ENCODE peak calls at places on chromosomes 12 and 14, in ten cellular contexts. C is AG10803, W is AG09319, Z is suprapubic skin, V is HCT116, N is fibroblast of lung, U is GM12864, G is AG09309, H is K562, R is neural progenitor cell. A is an unnamed sample.

GRCh38 chr14:24437020-24437735 is 5.4 kb downstream of the SDR39U1 start:
- DNase-seq in R (no peak), U (no peak), H (no peak), G (no peak), W (no peak), Z (no peak), C (no peak), V (no peak), N (no peak), A (no peak)

GRCh38 chr14:80522936-80523335 is 311.6 kb upstream of the DIO2 start:
- DNase-seq in U (no peak), G (no peak), C (peak; percentile 65), N (no peak), W (no peak), H (no peak), Z (no peak), R (no peak), V (no peak), A (no peak)

GRCh38 chr12:124188561-124189405 is 106.1 kb upstream of the RFLNA start:
- DNase-seq in W (no peak), C (peak; percentile 31), R (no peak), N (peak; percentile 37), H (no peak), U (no peak), V (no peak), Z (no peak), G (no peak), A (no peak)

GRCh38 chr14:94145902-94146527 is 16.6 kb upstream of the IFI27L2 start:
- DNase-seq in C (no peak), Z (no peak), V (no peak), R (no peak), U (no peak), H (no peak), W (no peak), G (no peak), N (no peak), A (no peak)

GRCh38 chr14:75295061-75295461 is 16.4 kb downstream of the FOS start:
- DNase-seq in Z (peak; percentile 90), N (peak; percentile 82), H (peak; percentile 65), U (no peak), G (no peak), V (no peak), C (peak; percentile 90), W (peak; percentile 71), R (peak; percentile 74), A (peak; percentile 88)

GRCh38 chr14:29444216-29444615 is 483.4 kb downstream of the PRKD1 start:
- DNase-seq in H (no peak), W (no peak), N (peak; percentile 19), Z (no peak), U (no peak), R (no peak), C (no peak), G (no peak), V (no peak), A (no peak)

GRCh38 chr12:68793436-68793835 is 14.5 kb upstream of the MDM2 start:
- DNase-seq in R (no peak), H (no peak), U (no peak), W (no peak), N (no peak), C (no peak), V (no peak), G (no peak), Z (no peak), A (no peak)

GRCh38 chr14:61453103-61453767 is 131.9 kb downstream of the PRKCH start:
- DNase-seq in W (no peak), G (no peak), R (no peak), C (no peak), Z (no peak), N (no peak), U (no peak), V (no peak), H (no peak), A (no peak)

GRCh38 chr12:28145211-28145610 is 45.0 kb upstream of the CCDC91 start:
- DNase-seq in U (no peak), H (no peak), Z (no peak), R (no peak), W (no peak), G (no peak), V (no peak), N (no peak), C (no peak), A (no peak)

GRCh38 chr14:94050231-94050880 is 24.2 kb downstream of the OTUB2 start:
- DNase-seq in H (no peak), V (no peak), Z (peak; percentile 45), W (no peak), U (no peak), G (no peak), R (no peak), C (no peak), N (no peak), A (no peak)

GRCh38 chr12:122166422-122167327 is 7.3 kb downstream of the IL31 start:
- DNase-seq in H (no peak), N (no peak), G (no peak), V (no peak), C (no peak), Z (no peak), U (peak; percentile 12), R (no peak), W (no peak), A (no peak)

GRCh38 chr14:91143862-91144261 is 30.0 kb downstream of the DGLUCY start:
- DNase-seq in V (no peak), N (no peak), R (no peak), Z (no peak), C (no peak), U (no peak), W (no peak), H (no peak), G (no peak), A (no peak)

GRCh38 chr14:91138511-91139359 is 24.9 kb downstream of the DGLUCY start:
- DNase-seq in R (peak; percentile 31), U (peak; percentile 33), Z (no peak), V (no peak), C (peak; percentile 24), H (peak; percentile 40), W (no peak), N (no peak), G (no peak), A (no peak)

GRCh38 chr14:91142214-91142668 is 28.4 kb downstream of the DGLUCY start:
- DNase-seq in Z (no peak), H (no peak), C (no peak), G (no peak), W (no peak), U (peak; percentile 72), R (no peak), V (no peak), N (no peak), A (no peak)

GRCh38 chr14:91139776-91140175 is 25.9 kb downstream of the DGLUCY start:
- DNase-seq in V (no peak), G (no peak), R (no peak), Z (no peak), H (no peak), N (no peak), U (no peak), W (no peak), C (no peak), A (no peak)

GRCh38 chr14:91140672-91141071 is 26.8 kb downstream of the DGLUCY start:
- DNase-seq in V (peak; percentile 41), W (no peak), G (no peak), H (peak; percentile 24), C (no peak), N (peak; percentile 17), R (peak; percentile 69), U (no peak), Z (no peak), A (no peak)
- TF ChIP-seq CTCF in V (peak; percentile 65), W (peak; percentile 20), G (peak; percentile 57), H (peak; percentile 19), C (peak; percentile 40), N (peak; percentile 42), R (peak; percentile 69), U (peak; percentile 36), Z (no peak), A (peak; percentile 52)

GRCh38 chr14:49303952-49304516 is 282.1 kb downstream of the RPS29 start:
- DNase-seq in R (peak; percentile 73), G (no peak), W (no peak), N (peak; percentile 42), C (peak; percentile 3), Z (no peak), U (no peak), H (no peak), V (no peak), A (no peak)

GRCh38 chr14:49310298-49310697 is 275.9 kb downstream of the RPS29 start:
- DNase-seq in N (no peak), Z (no peak), C (no peak), G (no peak), W (no peak), U (no peak), H (no peak), R (no peak), V (no peak), A (no peak)

GRCh38 chr14:49306152-49306751 is 279.9 kb downstream of the RPS29 start:
- DNase-seq in G (no peak), Z (no peak), W (no peak), C (peak; percentile 1), N (peak; percentile 2), R (peak; percentile 47), H (peak; percentile 10), V (peak; percentile 18), U (no peak), A (no peak)
- TF ChIP-seq CTCF in G (no peak), Z (no peak), W (peak; percentile 41), C (peak; percentile 45), N (peak; percentile 48), R (peak; percentile 78), H (peak; percentile 11), V (peak; percentile 65), U (peak; percentile 49), A (peak; percentile 59)

GRCh38 chr12:91361864-91362263 is 179.2 kb upstream of the DCN start:
- DNase-seq in R (peak; percentile 59), G (no peak), U (no peak), C (peak; percentile 57), N (peak; percentile 39), V (peak; percentile 37), H (peak; percentile 29), W (no peak), Z (no peak), A (peak; percentile 19)
- TF ChIP-seq CTCF in R (peak; percentile 73), G (peak; percentile 42), U (peak; percentile 44), C (peak; percentile 72), N (peak; percentile 55), V (peak; percentile 65), H (no peak), W (peak; percentile 57), Z (peak; percentile 43), A (peak; percentile 57)

GRCh38 chr14:104026024-104026423 is 59.5 kb upstream of the ASPG start:
- DNase-seq in V (no peak), R (peak; percentile 27), W (no peak), N (no peak), C (no peak), Z (no peak), H (no peak), G (no peak), U (no peak), A (no peak)
- TF ChIP-seq CTCF in V (peak; percentile 48), R (peak; percentile 31), W (no peak), N (no peak), C (no peak), Z (no peak), H (peak; percentile 13), G (no peak), U (peak; percentile 3), A (peak; percentile 21)

DNA sequence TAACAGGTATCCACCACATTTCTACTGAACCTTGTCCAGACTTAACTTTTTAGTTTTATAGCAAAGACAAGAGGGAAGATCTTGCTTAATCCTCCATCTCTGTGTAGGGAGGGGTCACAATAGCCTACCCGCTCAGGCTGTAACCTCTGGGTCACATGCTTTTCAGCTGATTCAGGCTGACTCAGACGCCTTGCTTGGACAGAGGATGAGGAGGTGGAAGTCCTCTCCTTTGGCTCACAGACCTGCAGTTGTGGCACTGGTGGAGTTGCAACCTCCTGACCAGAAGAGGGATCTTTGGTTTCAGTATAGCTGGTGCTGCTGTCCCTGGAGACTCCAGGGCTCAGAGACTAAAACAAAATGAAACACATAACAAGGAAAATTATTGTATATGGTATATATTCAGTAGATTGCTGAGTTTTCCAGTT is 16.2 kb downstream of the ACIN1 start:
- DNase-seq in Z (no peak), V (no peak), H (no peak), C (peak; percentile 97), U (no peak), N (peak; percentile 94), W (peak; percentile 87), G (peak; percentile 92), R (no peak), A (peak; percentile 74)
- TF ChIP-seq CTCF in Z (no peak), V (no peak), H (no peak), C (peak; percentile 33), U (no peak), N (no peak), W (no peak), G (no peak), R (no peak), A (peak; percentile 4)